ENCODE peak calls at places on chromosomes 2 and 18, in six cellular contexts. One of them, this sample, is unnamed.

GRCh38 chr2:55029098-55029497 is 21.2 kb downstream of the RTN4 start:
- DNase-seq in germinal center: no peak
- DNase-seq in HTR-8/SVneo: no peak
- DNase-seq in left colon: no peak
- DNase-seq in ELF-1: no peak
- DNase-seq in OCI-LY7: no peak
- DNase-seq in this sample: no peak

GRCh38 chr18:73462092-73462491 is 594.3 kb upstream of the NETO1 start:
- DNase-seq in germinal center: no peak
- DNase-seq in HTR-8/SVneo: no peak
- DNase-seq in left colon: no peak
- DNase-seq in ELF-1: no peak
- DNase-seq in OCI-LY7: no peak
- DNase-seq in this sample: no peak

GRCh38 chr2:104340162-104340561 is 513.8 kb upstream of the POU3F3 start:
- DNase-seq in germinal center: no peak
- DNase-seq in HTR-8/SVneo: no peak
- DNase-seq in left colon: no peak
- DNase-seq in ELF-1: no peak
- DNase-seq in OCI-LY7: no peak
- DNase-seq in this sample: no peak

GRCh38 chr2:159111346-159111922 is 143.0 kb downstream of the TANC1 start:
- DNase-seq in germinal center: no peak
- DNase-seq in HTR-8/SVneo: no peak
- DNase-seq in left colon: no peak
- DNase-seq in ELF-1: no peak
- DNase-seq in OCI-LY7: no peak
- DNase-seq in this sample: no peak

GRCh38 chr2:67277450-67277849 is 119.7 kb upstream of the ETAA1 start:
- DNase-seq in germinal center: no peak
- DNase-seq in HTR-8/SVneo: no peak
- DNase-seq in left colon: peak
- DNase-seq in ELF-1: peak
- DNase-seq in OCI-LY7: no peak
- DNase-seq in this sample: no peak

GRCh38 chr18:46623541-46623940 is 33.5 kb downstream of the LOXHD1 start:
- DNase-seq in germinal center: no peak
- DNase-seq in HTR-8/SVneo: no peak
- DNase-seq in left colon: no peak
- DNase-seq in ELF-1: no peak
- DNase-seq in OCI-LY7: no peak
- DNase-seq in this sample: peak

GRCh38 chr18:48770243-48770642 is 180.5 kb downstream of the SMAD7 start:
- DNase-seq in germinal center: no peak
- DNase-seq in HTR-8/SVneo: no peak
- DNase-seq in left colon: no peak
- DNase-seq in ELF-1: no peak
- DNase-seq in OCI-LY7: no peak
- DNase-seq in this sample: no peak

GRCh38 chr2:236831698-236832097 is 254.0 kb upstream of the COPS8 start:
- DNase-seq in germinal center: no peak
- DNase-seq in HTR-8/SVneo: no peak
- DNase-seq in left colon: no peak
- DNase-seq in ELF-1: no peak
- DNase-seq in OCI-LY7: no peak
- DNase-seq in this sample: no peak

GRCh38 chr2:240435457-240435954 is at the start of gene GPC1:
- DNase-seq in germinal center: peak
- DNase-seq in HTR-8/SVneo: peak
- DNase-seq in left colon: peak
- DNase-seq in ELF-1: no peak
- DNase-seq in OCI-LY7: peak
- DNase-seq in this sample: peak

GRCh38 chr2:36493221-36493620 is 104.7 kb downstream of the FEZ2 start:
- DNase-seq in germinal center: no peak
- DNase-seq in HTR-8/SVneo: no peak
- DNase-seq in left colon: no peak
- DNase-seq in ELF-1: peak
- DNase-seq in OCI-LY7: no peak
- DNase-seq in this sample: no peak

GRCh38 chr2:183260527-183260926 is 136.3 kb downstream of the NUP35 start:
- DNase-seq in germinal center: no peak
- DNase-seq in HTR-8/SVneo: no peak
- DNase-seq in left colon: no peak
- DNase-seq in ELF-1: no peak
- DNase-seq in OCI-LY7: no peak
- DNase-seq in this sample: no peak

GRCh38 chr2:209556354-209556961 is 132.6 kb downstream of the MAP2 start:
- DNase-seq in germinal center: peak
- DNase-seq in HTR-8/SVneo: peak
- DNase-seq in left colon: no peak
- DNase-seq in ELF-1: no peak
- DNase-seq in OCI-LY7: peak
- DNase-seq in this sample: peak

GRCh38 chr2:39942970-39943369 is 163.9 kb upstream of the THUMPD2 start:
- DNase-seq in germinal center: no peak
- DNase-seq in HTR-8/SVneo: peak
- DNase-seq in left colon: no peak
- DNase-seq in ELF-1: no peak
- DNase-seq in OCI-LY7: no peak
- DNase-seq in this sample: no peak

GRCh38 chr2:196249171-196249570 is 77.8 kb upstream of the STK17B start:
- DNase-seq in germinal center: no peak
- DNase-seq in HTR-8/SVneo: no peak
- DNase-seq in left colon: no peak
- DNase-seq in ELF-1: no peak
- DNase-seq in OCI-LY7: no peak
- DNase-seq in this sample: no peak